ENCODE peak calls at places on chromosomes 12 and 14, in six cellular contexts. I is activated CD8-positive, alpha-beta T cell treated with anti-CD3 and anti-CD28 coated beads for 36 hours; K is PC-3; F is brain microvascular endothelial cell; H is left ventricle myocardium inferior; P is HepG2. Y is an unnamed sample.

GRCh38 chr12:29041621-29042020 is 107.5 kb upstream of the FAR2 start:
- DNase-seq in I (no peak), K (peak), F (peak), H (no peak), P (no peak), Y (no peak)

GRCh38 chr12:69511870-69512269 is 41.7 kb downstream of the FRS2 start:
- DNase-seq in I (no peak), K (no peak), F (no peak), H (no peak), P (no peak), Y (no peak)

GRCh38 chr12:49519574-49519936 is 19.3 kb upstream of the KCNH3 start:
- DNase-seq in I (no peak), K (no peak), F (no peak), H (no peak), P (no peak), Y (no peak)

GRCh38 chr14:101350021-101350420 is 211.3 kb upstream of the DIO3 start:
- DNase-seq in I (no peak), K (no peak), F (no peak), H (no peak), P (no peak), Y (no peak)

GRCh38 chr12:124445826-124446225 is 121.6 kb downstream of the NCOR2 start:
- DNase-seq in I (no peak), K (no peak), F (no peak), H (no peak), P (no peak), Y (no peak)

GRCh38 chr14:101721111-101721510 is 40.4 kb upstream of the PPP2R5C start:
- DNase-seq in I (no peak), K (no peak), F (no peak), H (no peak), P (no peak), Y (no peak)

GRCh38 chr12:121124402-121125109 is 8.1 kb upstream of the P2RX7 start:
- DNase-seq in I (peak), K (peak), F (peak), H (no peak), P (peak), Y (no peak)

GRCh38 chr12:65948320-65949008 is 124.2 kb downstream of the HMGA2 start:
- DNase-seq in I (no peak), K (peak), F (peak), H (peak), P (no peak), Y (no peak)

GRCh38 chr12:28446031-28446430 is 255.8 kb downstream of the CCDC91 start:
- DNase-seq in I (no peak), K (no peak), F (no peak), H (no peak), P (no peak), Y (no peak)

GRCh38 chr14:57244103-57244502 is 24.6 kb downstream of the EXOC5 start:
- DNase-seq in I (no peak), K (no peak), F (no peak), H (no peak), P (no peak), Y (no peak)

GRCh38 chr12:25456474-25456873 is 96.6 kb downstream of the LMNTD1 start:
- DNase-seq in I (no peak), K (no peak), F (no peak), H (no peak), P (no peak), Y (no peak)

GRCh38 chr12:84789184-84789583 is 123.4 kb downstream of the SLC6A15 start:
- DNase-seq in I (no peak), K (no peak), F (no peak), H (no peak), P (no peak), Y (no peak)

GRCh38 chr12:84785281-84785680 is 127.3 kb downstream of the SLC6A15 start:
- DNase-seq in I (no peak), K (no peak), F (no peak), H (no peak), P (no peak), Y (no peak)

GRCh38 chr12:84787253-84787652 is 125.3 kb downstream of the SLC6A15 start:
- DNase-seq in I (no peak), K (no peak), F (no peak), H (no peak), P (no peak), Y (no peak)

GRCh38 chr12:84785951-84786350 is 126.6 kb downstream of the SLC6A15 start:
- DNase-seq in I (no peak), K (no peak), F (no peak), H (no peak), P (no peak), Y (no peak)

GRCh38 chr12:84786622-84787021 is 126.0 kb downstream of the SLC6A15 start:
- DNase-seq in I (no peak), K (no peak), F (no peak), H (no peak), P (no peak), Y (no peak)
- TF ChIP-seq CTCF in I (no peak), K (no peak), F (no peak), H (no peak), P (no peak), Y (no peak)

DNA sequence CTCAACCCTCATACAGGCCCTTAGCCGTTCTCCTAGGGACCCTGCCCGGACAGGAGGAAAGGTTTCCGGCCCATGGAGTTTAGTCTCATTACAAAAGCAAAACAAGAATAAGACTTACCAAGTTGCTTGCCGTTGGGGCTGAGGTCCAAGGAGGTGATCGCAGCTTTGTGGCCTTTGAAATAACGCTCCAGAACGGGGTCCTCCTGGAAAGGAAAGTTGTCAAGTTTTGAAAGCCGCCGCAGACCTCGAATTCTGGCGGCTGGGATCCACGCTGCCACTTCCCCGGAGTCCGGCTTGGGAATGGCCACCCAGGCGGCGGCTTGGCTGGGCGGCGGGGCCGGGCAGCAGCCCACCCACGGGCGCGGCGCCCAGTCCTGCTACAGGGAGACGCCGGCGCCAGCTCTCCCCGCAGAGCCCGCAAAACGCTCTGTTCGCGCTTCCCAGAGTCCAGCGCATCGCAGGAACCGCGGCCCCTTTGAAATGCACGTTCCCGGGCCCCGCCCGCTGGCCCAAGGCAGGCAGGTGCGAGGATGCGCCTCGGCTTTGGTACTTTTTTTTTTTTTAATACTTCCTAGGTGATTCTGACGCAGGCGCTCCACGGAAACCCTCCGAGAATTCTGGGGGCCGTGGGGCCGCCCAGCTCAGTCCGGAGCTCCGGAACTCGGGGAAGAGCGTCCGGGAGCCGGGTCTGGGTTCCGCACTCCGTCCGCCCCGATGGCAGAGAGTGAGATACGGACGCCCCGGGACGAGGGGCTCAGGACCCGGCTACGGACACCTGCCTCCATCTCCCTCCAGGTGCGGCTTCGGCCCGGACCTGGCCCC is 617 bp upstream of the GALNT4 start:
- DNase-seq in I (peak), K (peak), F (peak), H (peak), P (peak), Y (peak)
- TF ChIP-seq CTCF in I (no peak), K (peak), F (no peak), H (peak), P (no peak), Y (no peak)

DNA sequence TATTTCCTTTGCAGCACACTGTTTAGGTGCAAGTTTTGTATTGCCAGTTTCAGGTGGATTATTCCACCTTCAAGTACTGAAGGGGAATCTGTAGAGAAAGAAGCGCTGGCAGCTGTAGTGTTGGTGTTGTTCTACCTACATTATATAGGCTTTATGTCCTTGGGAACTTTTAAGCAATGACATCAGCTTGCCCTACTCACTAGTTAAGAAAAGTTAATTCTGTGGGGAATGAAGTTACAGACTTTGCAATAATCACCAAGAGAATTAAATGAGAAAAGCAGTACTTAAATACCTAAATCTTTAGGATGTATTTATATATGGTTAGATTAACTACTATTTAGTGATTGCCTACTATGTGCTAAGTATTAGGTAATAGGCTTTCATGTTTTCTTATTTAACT is at the start of gene OR4E1:
- DNase-seq in I (no peak), K (no peak), F (no peak), H (no peak), P (no peak), Y (no peak)
- TF ChIP-seq CTCF in I (no peak), K (no peak), F (no peak), H (no peak), P (no peak), Y (no peak)

GRCh38 chr12:9947674-9948073 is 15.5 kb upstream of the CLEC2A start:
- DNase-seq in I (no peak), K (no peak), F (no peak), H (no peak), P (no peak), Y (no peak)

GRCh38 chr12:9948606-9949286 is 16.6 kb upstream of the CLEC2A start:
- DNase-seq in I (peak), K (no peak), F (no peak), H (no peak), P (no peak), Y (peak)

DNA sequence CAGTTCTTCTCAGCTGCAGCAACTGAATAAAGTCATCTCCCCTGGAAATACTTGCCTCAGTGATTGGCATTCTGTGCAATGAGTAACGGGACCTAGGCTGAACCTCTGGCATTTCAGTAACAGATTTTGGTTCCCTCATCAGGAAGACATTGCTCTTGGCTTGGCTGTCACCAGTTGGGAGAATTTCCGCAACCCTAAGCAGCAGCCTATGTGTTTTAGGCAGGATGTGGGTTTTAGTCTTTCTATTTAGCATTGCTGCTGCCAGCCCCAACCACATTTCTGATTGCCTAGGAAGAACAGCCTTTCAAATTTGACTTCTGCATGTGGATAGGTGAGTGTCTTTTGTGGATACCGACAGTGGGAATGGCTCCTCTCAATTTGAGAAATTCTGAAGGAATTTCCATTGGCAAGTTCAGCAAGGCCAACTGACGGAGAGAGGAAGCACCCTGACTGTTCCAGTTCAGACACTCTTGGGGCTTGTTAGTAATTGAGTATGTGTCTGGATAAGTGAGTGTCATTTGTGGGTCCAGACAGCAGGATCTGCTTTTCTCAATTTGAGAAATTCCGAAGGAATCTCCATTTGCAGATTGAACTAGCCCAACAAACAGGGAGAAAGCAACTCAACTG is 19.0 kb upstream of the CLEC2A start:
- DNase-seq in I (peak), K (no peak), F (no peak), H (no peak), P (no peak), Y (no peak)
- TF ChIP-seq CTCF in I (no peak), K (no peak), F (no peak), H (no peak), P (no peak), Y (no peak)

GRCh38 chr12:46400406-46400805 is 27.8 kb upstream of the SLC38A2 start:
- DNase-seq in I (no peak), K (no peak), F (no peak), H (no peak), P (no peak), Y (no peak)

GRCh38 chr12:46402861-46403731 is 30.5 kb upstream of the SLC38A2 start:
- DNase-seq in I (no peak), K (peak), F (no peak), H (no peak), P (peak), Y (no peak)

GRCh38 chr12:46403732-46404097 is 31.1 kb upstream of the SLC38A2 start:
- DNase-seq in I (no peak), K (no peak), F (no peak), H (no peak), P (no peak), Y (no peak)

GRCh38 chr12:46402451-46402850 is 29.9 kb upstream of the SLC38A2 start:
- DNase-seq in I (no peak), K (peak), F (no peak), H (no peak), P (no peak), Y (no peak)

DNA sequence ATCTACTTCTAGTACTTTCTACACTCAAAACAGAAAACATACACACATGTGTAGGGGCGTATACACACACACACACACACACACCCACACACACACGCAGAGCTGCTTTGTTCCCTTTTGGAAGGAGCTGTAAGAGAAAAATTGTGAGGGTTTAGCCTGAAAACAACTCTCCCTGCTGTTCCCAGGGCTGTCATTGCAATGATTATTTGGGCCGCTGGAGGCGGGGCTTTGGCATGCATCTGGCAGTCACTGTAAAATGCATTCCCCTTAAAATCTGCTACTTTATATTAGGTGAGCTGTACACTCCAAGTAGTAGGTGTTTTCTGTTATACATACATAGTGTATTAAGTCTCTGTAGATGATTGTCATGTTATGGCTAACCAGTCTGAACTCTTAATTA is 29.1 kb upstream of the SLC38A2 start:
- DNase-seq in I (no peak), K (no peak), F (peak), H (peak), P (no peak), Y (no peak)
- TF ChIP-seq CTCF in I (no peak), K (no peak), F (peak), H (peak), P (no peak), Y (no peak)

GRCh38 chr12:58247633-58248032 is 306.3 kb downstream of the ATP23 start:
- DNase-seq in I (no peak), K (peak), F (no peak), H (no peak), P (no peak), Y (no peak)
- TF ChIP-seq CTCF in I (no peak), K (peak), F (peak), H (no peak), P (peak), Y (no peak)

GRCh38 chr14:67335781-67336180 is 23.8 kb downstream of the ATP6V1D start:
- DNase-seq in I (peak), K (peak), F (no peak), H (no peak), P (peak), Y (no peak)
- TF ChIP-seq CTCF in I (peak), K (peak), F (peak), H (peak), P (peak), Y (peak)